ENCODE peak calls at places on chromosomes 11 and 22, in seven cellular contexts. L is HTR-8/SVneo; O is EL; J is right lobe of liver; C is stimulated activated CD4-positive, alpha-beta T cell treated with anti-CD3 and anti-CD28 coated beads, TNF-alpha, amount 100 ng/mL, for 48 hours; G is activated CD4-positive, alpha-beta memory T cell treated with anti-CD3 and anti-CD28 coated beads for 36 hours; P is fibroblast of pulmonary artery. Z is an unnamed sample.

GRCh38 chr22:46574438-46574992 is 37.1 kb upstream of the CELSR1 start:
- DNase-seq in L (no peak), J (peak; percentile 38), C (no peak), G (no peak), P (no peak), O (no peak), Z (no peak)

GRCh38 chr11:35031869-35032268 is 107.1 kb upstream of the CD44 start:
- DNase-seq in O (peak; percentile 93), P (no peak), C (no peak), J (no peak), L (no peak), G (no peak), Z (no peak)

GRCh38 chr11:67167086-67167485 is 48.0 kb downstream of the KDM2A start:
- DNase-seq in O (peak; percentile 33), C (no peak), P (no peak), L (no peak), G (no peak), J (no peak), Z (no peak)

GRCh38 chr11:82698576-82699352 is 34.9 kb downstream of the FAM181B start:
- DNase-seq in C (no peak), L (no peak), J (no peak), P (no peak), G (no peak), O (no peak), Z (no peak)

GRCh38 chr22:19974935-19975706 is 33.5 kb upstream of the TXNRD2 start:
- DNase-seq in J (no peak), C (no peak), G (no peak), P (no peak), L (no peak), O (no peak), Z (no peak)

GRCh38 chr11:90930252-90930651 is 707.4 kb upstream of the CHORDC1 start:
- DNase-seq in G (no peak), C (no peak), O (no peak), L (no peak), P (no peak), J (no peak), Z (no peak)

GRCh38 chr22:27993201-27993635 is 74.2 kb upstream of the PITPNB start:
- DNase-seq in L (no peak), C (no peak), O (no peak), G (no peak), J (peak; percentile 42), P (no peak), Z (no peak)

GRCh38 chr11:118304809-118305248 is 299 bp downstream of the CD3E start:
- DNase-seq in C (no peak), O (no peak), G (peak; percentile 52), P (no peak), L (no peak), J (no peak), Z (no peak)

GRCh38 chr11:116415095-116415494 is 357.7 kb downstream of the BUD13 start:
- DNase-seq in J (no peak), C (no peak), G (no peak), P (no peak), O (no peak), L (no peak), Z (no peak)

GRCh38 chr11:1348146-1348545 is 38.7 kb upstream of the TOLLIP start:
- DNase-seq in P (no peak), J (peak; percentile 37), O (no peak), C (no peak), G (no peak), L (no peak), Z (no peak)

GRCh38 chr11:134513585-134514120 is 101.6 kb upstream of the B3GAT1 start:
- DNase-seq in C (no peak), J (no peak), O (no peak), P (no peak), G (peak; percentile 1), L (no peak), Z (no peak)

GRCh38 chr11:2929511-2929879 is 275 bp upstream of the PHLDA2 start:
- DNase-seq in O (peak; percentile 85), L (peak; percentile 61), J (no peak), G (peak; percentile 73), P (peak; percentile 66), C (peak; percentile 45), Z (no peak)

GRCh38 chr22:32728291-32728690 is 73.2 kb upstream of the TIMP3 start:
- DNase-seq in G (no peak), O (no peak), J (no peak), C (no peak), L (no peak), P (no peak), Z (no peak)

GRCh38 chr11:3159296-3160190 is 5.6 kb downstream of the OSBPL5 start:
- DNase-seq in C (no peak), J (no peak), O (no peak), P (peak; percentile 17), G (no peak), L (no peak), Z (no peak)

GRCh38 chr11:116864531-116864930 is 27.1 kb upstream of the APOA1 start:
- DNase-seq in J (no peak), L (no peak), G (no peak), P (no peak), C (no peak), O (peak; percentile 20), Z (no peak)

GRCh38 chr11:93689166-93689734 is 27.8 kb downstream of the CEP295 start:
- DNase-seq in C (peak; percentile 33), L (no peak), G (peak; percentile 73), P (no peak), J (no peak), O (no peak), Z (no peak)

GRCh38 chr11:104408630-104409029 is 244.7 kb upstream of the PDGFD start:
- DNase-seq in J (no peak), L (no peak), C (no peak), P (no peak), G (no peak), O (no peak), Z (no peak)

GRCh38 chr11:2746401-2747230 is 46.8 kb upstream of the KCNQ1OT1 start:
- DNase-seq in L (no peak), J (no peak), P (no peak), O (no peak), C (no peak), G (no peak), Z (no peak)

GRCh38 chr22:37630839-37631435 is 8.5 kb upstream of the SH3BP1 start:
- DNase-seq in O (no peak), L (no peak), G (no peak), P (no peak), C (no peak), J (peak; percentile 46), Z (no peak)

GRCh38 chr11:60953781-60954180 is 1.8 kb upstream of the SLC15A3 start:
- DNase-seq in G (no peak), C (no peak), O (peak; percentile 28), P (peak; percentile 46), J (no peak), L (no peak), Z (no peak)

GRCh38 chr11:34564406-34564805 is 50.8 kb upstream of the ELF5 start:
- DNase-seq in J (no peak), O (peak; percentile 43), P (peak; percentile 11), G (no peak), C (no peak), L (peak; percentile 30), Z (peak; percentile 12)

GRCh38 chr11:97850726-97851125 is 1170.0 kb upstream of the CNTN5 start:
- DNase-seq in P (no peak), O (no peak), J (no peak), L (no peak), G (no peak), C (no peak), Z (no peak)

GRCh38 chr11:59943996-59944395 is 5.8 kb downstream of the OOSP1 start:
- DNase-seq in P (no peak), O (no peak), J (no peak), L (no peak), C (no peak), G (no peak), Z (no peak)

GRCh38 chr11:114280696-114281095 is 15.5 kb upstream of the NNMT start:
- DNase-seq in C (no peak), P (peak; percentile 92), O (peak; percentile 89), G (peak; percentile 15), J (peak; percentile 79), L (peak; percentile 86), Z (peak; percentile 70)

GRCh38 chr11:3104051-3104714 is 47.0 kb upstream of the CARS1 start:
- DNase-seq in P (no peak), C (no peak), G (no peak), J (peak; percentile 44), L (no peak), O (no peak), Z (no peak)

GRCh38 chr11:119774180-119774763 is 45.3 kb upstream of the NECTIN1 start:
- DNase-seq in P (peak; percentile 44), L (no peak), G (no peak), J (no peak), O (peak; percentile 27), C (peak; percentile 13), Z (no peak)

Z was measured in SJSA1.